ENCODE peak calls at places on chromosome 9, in eight cellular contexts. W is heart left ventricle, S is lung, N is uterus, X is PC-3, U is adrenal gland, K is tibial artery, F is Peyer's patch. J is an unnamed sample.

GRCh38 chr9:127938298-127938690 is 640 bp upstream of the DPM2 start:
- DNase-seq in W (no peak), S (peak; percentile 28), N (no peak), X (no peak), U (no peak), K (no peak), F (no peak), J (no peak)

GRCh38 chr9:121984726-121985402 is 108.2 kb downstream of the TTLL11 start:
- DNase-seq in W (no peak), S (no peak), N (no peak), X (no peak), U (no peak), K (peak; percentile 45), F (no peak), J (no peak)

GRCh38 chr9:86126998-86127972 is 27.9 kb upstream of the GOLM1 start:
- DNase-seq in W (peak; percentile 37), S (peak; percentile 86), N (no peak), X (peak; percentile 87), U (peak; percentile 97), K (peak; percentile 31), F (peak; percentile 85), J (peak; percentile 76)

GRCh38 chr9:92964981-92965758 is 17.8 kb downstream of the FGD3 start:
- DNase-seq in W (peak; percentile 48), S (no peak), N (no peak), X (no peak), U (no peak), K (peak; percentile 48), F (no peak), J (no peak)

GRCh38 chr9:14591411-14591810 is 101.8 kb downstream of the ZDHHC21 start:
- DNase-seq in W (no peak), S (no peak), N (no peak), X (no peak), U (no peak), K (no peak), F (no peak), J (no peak)

GRCh38 chr9:71795097-71795807 is 26.9 kb upstream of the CEMIP2 start:
- DNase-seq in W (no peak), S (no peak), N (no peak), X (no peak), U (no peak), K (no peak), F (no peak), J (no peak)

GRCh38 chr9:32627394-32627954 is 8.0 kb downstream of the TAF1L start:
- DNase-seq in W (no peak), S (no peak), N (no peak), X (peak; percentile 86), U (no peak), K (no peak), F (no peak), J (no peak)

GRCh38 chr9:109716631-109717030 is 63.4 kb upstream of the PALM2AKAP2 start:
- DNase-seq in W (no peak), S (no peak), N (no peak), X (peak; percentile 83), U (no peak), K (no peak), F (no peak), J (no peak)

GRCh38 chr9:88738708-88739107 is 203.7 kb downstream of the NXNL2 start:
- DNase-seq in W (no peak), S (no peak), N (no peak), X (no peak), U (no peak), K (no peak), F (no peak), J (no peak)

GRCh38 chr9:5871785-5872184 is 18.9 kb upstream of the MLANA start:
- DNase-seq in W (no peak), S (no peak), N (no peak), X (no peak), U (no peak), K (no peak), F (no peak), J (no peak)

GRCh38 chr9:3541206-3541605 is 15.4 kb upstream of the RFX3 start:
- DNase-seq in W (no peak), S (no peak), N (no peak), X (no peak), U (no peak), K (no peak), F (no peak), J (no peak)

GRCh38 chr9:128903871-128904371 is 16.9 kb upstream of the PHYHD1 start:
- DNase-seq in W (no peak), S (no peak), N (no peak), X (peak; percentile 31), U (no peak), K (no peak), F (no peak), J (no peak)

GRCh38 chr9:117903453-117903852 is 199.2 kb downstream of the TLR4 start:
- DNase-seq in W (no peak), S (no peak), N (no peak), X (no peak), U (no peak), K (no peak), F (no peak), J (no peak)

GRCh38 chr9:133452562-133452961 is 7.2 kb upstream of the CACFD1 start:
- DNase-seq in W (no peak), S (no peak), N (no peak), X (no peak), U (no peak), K (no peak), F (no peak), J (no peak)

GRCh38 chr9:133454943-133455673 is 4.7 kb upstream of the CACFD1 start:
- DNase-seq in W (no peak), S (no peak), N (no peak), X (no peak), U (no peak), K (no peak), F (no peak), J (no peak)

GRCh38 chr9:133454325-133454724 is 5.5 kb upstream of the CACFD1 start:
- DNase-seq in W (no peak), S (no peak), N (no peak), X (no peak), U (no peak), K (no peak), F (no peak), J (no peak)

GRCh38 chr9:133455936-133456335 is 3.8 kb upstream of the CACFD1 start:
- DNase-seq in W (no peak), S (no peak), N (no peak), X (no peak), U (no peak), K (no peak), F (no peak), J (no peak)

DNA sequence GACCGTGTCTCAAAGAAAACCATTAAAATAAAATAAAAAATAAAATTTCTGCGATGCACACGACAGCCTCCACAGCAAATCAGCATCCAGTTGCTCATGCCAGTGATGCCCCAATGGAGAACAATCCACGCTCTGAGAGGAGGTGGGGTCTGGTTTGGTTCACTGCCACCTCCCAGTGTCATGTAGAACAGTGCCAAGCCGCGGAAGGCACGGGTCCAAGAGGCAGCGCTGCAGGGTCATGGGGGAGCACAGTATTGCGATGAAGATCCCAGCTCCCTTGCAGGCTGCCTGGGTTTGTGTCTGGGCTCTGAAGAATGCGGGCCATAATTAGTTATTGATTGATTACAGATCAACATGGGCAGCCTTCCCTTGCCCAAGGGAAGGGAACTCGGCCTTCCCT is 6.1 kb upstream of the CACFD1 start:
- DNase-seq in W (no peak), S (no peak), N (no peak), X (no peak), U (no peak), K (no peak), F (no peak), J (no peak)
- TF ChIP-seq CTCF in W (no peak), S (no peak), N (no peak), X (no peak), U (no peak), K (no peak), F (no peak), J (no peak)

GRCh38 chr9:124398191-124398590 is 17.1 kb downstream of the PSMB7 start:
- DNase-seq in W (no peak), S (no peak), N (no peak), X (no peak), U (no peak), K (no peak), F (no peak), J (no peak)

GRCh38 chr9:124399999-124400940 is 15.0 kb downstream of the PSMB7 start:
- DNase-seq in W (no peak), S (no peak), N (no peak), X (no peak), U (no peak), K (no peak), F (no peak), J (no peak)

GRCh38 chr9:124395826-124396225 is 19.4 kb downstream of the PSMB7 start:
- DNase-seq in W (no peak), S (no peak), N (no peak), X (no peak), U (no peak), K (no peak), F (no peak), J (no peak)

GRCh38 chr9:124403246-124403645 is 12.0 kb downstream of the PSMB7 start:
- DNase-seq in W (no peak), S (no peak), N (no peak), X (no peak), U (no peak), K (no peak), F (no peak), J (no peak)

GRCh38 chr9:124399323-124399962 is 15.8 kb downstream of the PSMB7 start:
- DNase-seq in W (no peak), S (no peak), N (no peak), X (no peak), U (no peak), K (peak; percentile 37), F (no peak), J (no peak)
- H3K4me3 ChIP-seq in W (no peak overlapping the region), S (no peak overlapping the region), N (no peak overlapping the region), X (no peak overlapping the region), U (no peak overlapping the region), K (no peak overlapping the region), F (no peak overlapping the region), J (no peak overlapping the region)

GRCh38 chr9:134403292-134403681 is 77.0 kb downstream of the RXRA start:
- DNase-seq in W (peak; percentile 80), S (no peak), N (no peak), X (no peak), U (peak; percentile 61), K (peak; percentile 43), F (no peak), J (no peak)

GRCh38 chr9:134402182-134402581 is 75.9 kb downstream of the RXRA start:
- DNase-seq in W (no peak), S (no peak), N (no peak), X (no peak), U (no peak), K (no peak), F (no peak), J (no peak)

GRCh38 chr9:134400283-134400682 is 74.0 kb downstream of the RXRA start:
- DNase-seq in W (no peak), S (no peak), N (no peak), X (no peak), U (no peak), K (no peak), F (no peak), J (no peak)

GRCh38 chr9:134399435-134400056 is 73.3 kb downstream of the RXRA start:
- DNase-seq in W (no peak), S (no peak), N (no peak), X (peak; percentile 57), U (no peak), K (no peak), F (no peak), J (no peak)

GRCh38 chr9:134401391-134401790 is 75.1 kb downstream of the RXRA start:
- DNase-seq in W (no peak), S (no peak), N (no peak), X (no peak), U (no peak), K (no peak), F (no peak), J (no peak)
- H3K4me1 ChIP-seq in W (peaks cover 90% of the 10 kb centered on the region), S (peaks cover 8% of the 10 kb centered on the region), N (peaks cover 1% of the 10 kb centered on the region), X (peaks cover 1% of the 10 kb centered on the region), U (peaks cover 59% of the 10 kb centered on the region), K (peaks cover 62% of the 10 kb centered on the region), F (peaks cover 58% of the 10 kb centered on the region), J (peaks cover under 1% of the 10 kb centered on the region)

GRCh38 chr9:36861528-36862205 is 172.4 kb downstream of the PAX5 start:
- DNase-seq in W (no peak), S (no peak), N (no peak), X (no peak), U (no peak), K (no peak), F (no peak), J (no peak)
- TF ChIP-seq CTCF in W (no peak), S (no peak), N (no peak), X (no peak), U (no peak), K (no peak), F (no peak), J (no peak)